ENCODE peak calls at places on chromosomes 1 and 21, in eight cellular contexts. W is OCI-LY7, T is bronchial epithelial cell, F is endodermal cell, E is A549, L is cardiac fibroblast, A is fibroblast of mammary gland, R is Peyer's patch. G is an unnamed sample.
A peak's percentile ranks its signal among the peaks of the same experiment; 100 is the strongest.

GRCh38 chr1:210252621-210253041 is 20.0 kb downstream of the SERTAD4 start:
- DNase-seq in T (no peak), E (no peak), A (no peak), R (peak; percentile 58), F (peak; percentile 90), L (peak; percentile 13), W (no peak), G (no peak)

GRCh38 chr1:171983584-171983983 is 142.3 kb downstream of the DNM3 start:
- DNase-seq in W (peak; percentile 1), L (peak; percentile 57), E (no peak), R (no peak), T (peak; percentile 39), F (no peak), A (peak; percentile 51), G (peak; percentile 62)

GRCh38 chr21:37564341-37564923 is 197.9 kb downstream of the DYRK1A start:
- DNase-seq in T (peak; percentile 99), R (peak; percentile 89), W (no peak), F (peak; percentile 83), E (peak; percentile 68), A (peak; percentile 99), L (peak; percentile 96), G (peak; percentile 97)

GRCh38 chr1:225146478-225146877 is 217.0 kb downstream of the DNAH14 start:
- DNase-seq in A (no peak), W (no peak), T (no peak), R (no peak), E (no peak), F (peak; percentile 50), L (no peak), G (no peak)

GRCh38 chr1:76507376-76507775 is 359.9 kb upstream of the ST6GALNAC5 start:
- DNase-seq in T (no peak), E (no peak), W (no peak), R (no peak), L (no peak), F (no peak), A (no peak), G (no peak)

GRCh38 chr1:26362331-26362730 is 8.4 kb upstream of the CRYBG2 start:
- DNase-seq in R (no peak), T (no peak), E (no peak), L (no peak), F (no peak), W (no peak), A (no peak), G (no peak)

GRCh38 chr1:208042041-208042615 is 131.2 kb upstream of the CD34 start:
- DNase-seq in E (no peak), R (no peak), A (no peak), T (no peak), L (no peak), W (no peak), F (no peak), G (no peak)

GRCh38 chr1:153543738-153544135 is 1.9 kb downstream of the S100A4 start:
- DNase-seq in R (no peak), T (no peak), E (no peak), W (no peak), F (no peak), L (no peak), A (no peak), G (no peak)

GRCh38 chr21:29228306-29228705 is 70.4 kb upstream of the BACH1 start:
- DNase-seq in E (no peak), L (peak; percentile 17), A (no peak), R (no peak), F (no peak), T (no peak), W (no peak), G (no peak)

GRCh38 chr1:41876533-41877445 is 41.9 kb downstream of the HIVEP3 start:
- DNase-seq in E (no peak), L (peak; percentile 57), T (no peak), R (no peak), A (no peak), F (no peak), W (no peak), G (peak; percentile 81)

GRCh38 chr1:90274376-90274775 is 279.5 kb downstream of the ZNF326 start:
- DNase-seq in L (no peak), R (no peak), W (no peak), T (no peak), A (no peak), E (no peak), F (no peak), G (peak; percentile 10)

GRCh38 chr1:219834247-219834917 is 94.0 kb downstream of the SLC30A10 start:
- DNase-seq in F (peak; percentile 72), R (no peak), W (no peak), L (no peak), T (no peak), A (no peak), E (no peak), G (no peak)

GRCh38 chr1:8815582-8816285 is 1.7 kb downstream of the RERE start:
- DNase-seq in T (no peak), W (peak; percentile 30), L (peak; percentile 54), E (no peak), A (no peak), R (no peak), F (peak; percentile 44), G (peak; percentile 50)

GRCh38 chr1:111406325-111406768 is 21.2 kb downstream of the OVGP1 start:
- DNase-seq in T (peak; percentile 62), A (peak; percentile 31), L (peak; percentile 77), F (no peak), E (no peak), R (peak; percentile 79), W (peak; percentile 97), G (peak; percentile 84)

GRCh38 chr1:243433737-243434370 is 178.0 kb downstream of the SDCCAG8 start:
- DNase-seq in F (no peak), L (peak; percentile 25), R (no peak), A (peak; percentile 16), T (no peak), W (no peak), E (no peak), G (peak; percentile 16)

GRCh38 chr1:156121441-156121840 is 6.9 kb downstream of the LMNA start:
- DNase-seq in F (no peak), T (no peak), R (no peak), W (no peak), L (no peak), A (no peak), E (no peak), G (no peak)

GRCh38 chr1:156124557-156125483 is 10.3 kb downstream of the LMNA start:
- DNase-seq in R (peak; percentile 85), E (no peak), L (peak; percentile 67), A (peak; percentile 67), F (peak; percentile 70), T (peak; percentile 72), W (no peak), G (peak; percentile 58)

GRCh38 chr1:156122086-156122485 is 7.6 kb downstream of the LMNA start:
- DNase-seq in E (no peak), L (no peak), T (no peak), R (no peak), A (no peak), W (no peak), F (no peak), G (no peak)

GRCh38 chr1:156122519-156123355 is 8.2 kb downstream of the LMNA start:
- DNase-seq in R (peak; percentile 81), L (peak; percentile 94), W (no peak), E (no peak), F (peak; percentile 75), A (peak; percentile 96), T (peak; percentile 68), G (peak; percentile 90)

GRCh38 chr1:156123356-156124196 is 9.1 kb downstream of the LMNA start:
- DNase-seq in F (peak; percentile 96), E (no peak), W (no peak), A (peak; percentile 98), L (peak; percentile 99), T (peak; percentile 97), R (peak; percentile 94), G (peak; percentile 98)
- H3K4me3 ChIP-seq in F (peak overlapping the region; percentile 37), E (peak overlapping the region; percentile 28), W (no peak overlapping the region), A (peak overlapping the region; percentile 34), L (peak overlapping the region; percentile 15), T (peak overlapping the region; percentile 16), R (no peak overlapping the region), G (peak overlapping the region; percentile 66)

DNA sequence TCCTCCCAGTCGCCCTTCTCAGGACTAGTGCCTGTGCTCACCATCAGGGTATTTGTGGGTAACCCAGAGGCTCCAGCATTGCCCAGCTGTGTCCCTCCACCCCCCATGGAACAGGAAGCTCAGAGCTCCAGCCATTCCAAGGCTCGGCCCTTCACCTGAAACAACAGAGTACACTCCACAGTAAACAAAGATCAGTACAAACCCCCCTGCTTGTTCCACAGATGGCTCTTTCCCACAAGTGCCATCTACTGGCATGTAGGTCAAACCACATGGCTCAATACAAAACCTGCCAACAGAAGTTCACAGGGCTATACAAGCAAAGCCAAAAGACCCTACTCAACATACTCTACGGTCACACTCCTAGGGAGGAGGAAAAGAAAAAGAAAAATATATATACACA is 258.7 kb downstream of the AGBL4 start:
- DNase-seq in R (no peak), F (no peak), A (no peak), E (no peak), T (no peak), L (no peak), W (no peak), G (no peak)
- TF ChIP-seq CTCF in R (no peak), F (no peak), A (no peak), E (no peak), T (no peak), L (no peak), W (peak; percentile 44), G (no peak)

GRCh38 chr1:204345941-204346678 is 13.6 kb downstream of the PLEKHA6 start:
- DNase-seq in L (no peak), W (no peak), E (no peak), F (no peak), A (no peak), T (no peak), R (no peak), G (no peak)

GRCh38 chr1:204350265-204350664 is 9.5 kb downstream of the PLEKHA6 start:
- DNase-seq in F (no peak), W (no peak), A (no peak), L (no peak), E (no peak), R (no peak), T (no peak), G (no peak)

GRCh38 chr1:204349602-204350001 is 10.1 kb downstream of the PLEKHA6 start:
- DNase-seq in L (no peak), E (no peak), R (no peak), W (no peak), F (no peak), A (no peak), T (peak; percentile 40), G (no peak)

GRCh38 chr1:204348722-204349121 is 11.0 kb downstream of the PLEKHA6 start:
- DNase-seq in R (peak; percentile 73), F (peak; percentile 64), A (peak; percentile 64), T (no peak), E (no peak), L (peak; percentile 94), W (no peak), G (peak; percentile 83)

GRCh38 chr1:204348197-204348596 is 11.5 kb downstream of the PLEKHA6 start:
- DNase-seq in T (no peak), F (no peak), E (no peak), A (no peak), R (peak; percentile 72), L (no peak), W (no peak), G (no peak)
- H3K4me3 ChIP-seq in T (no peak overlapping the region), F (no peak overlapping the region), E (no peak overlapping the region), A (no peak overlapping the region), R (no peak overlapping the region), L (no peak overlapping the region), W (no peak overlapping the region), G (no peak overlapping the region)

GRCh38 chr1:157880621-157881020 is 39.0 kb upstream of the CD5L start:
- DNase-seq in E (no peak), R (no peak), L (no peak), T (peak; percentile 18), W (no peak), A (no peak), F (no peak), G (no peak)

GRCh38 chr1:157882560-157882959 is 41.0 kb upstream of the CD5L start:
- DNase-seq in A (no peak), F (no peak), E (no peak), T (no peak), L (no peak), R (no peak), W (no peak), G (no peak)

GRCh38 chr1:157878059-157878458 is 36.5 kb upstream of the CD5L start:
- DNase-seq in W (peak; percentile 66), E (peak; percentile 13), L (peak; percentile 52), T (peak; percentile 58), A (peak; percentile 59), R (no peak), F (no peak), G (peak; percentile 46)
- TF ChIP-seq CTCF in W (peak; percentile 87), E (peak; percentile 57), L (peak; percentile 19), T (peak; percentile 53), A (peak; percentile 48), R (peak; percentile 25), F (peak; percentile 77), G (peak; percentile 27)

G was measured in fibroblast of the aortic adventitia.